ENCODE peak calls at places on chromosomes 3 and 15, in five cellular contexts. B, V, L, O and H are unnamed samples.

GRCh38 chr15:101651753-101652097 is 456 bp downstream of the TM2D3 start:
- DNase-seq in B (no peak), O (no peak), L (no peak), V (no peak), H (peak)

GRCh38 chr15:74442604-74443003 is 8.8 kb upstream of the SEMA7A start:
- DNase-seq in B (no peak), O (no peak), L (no peak), V (no peak), H (no peak)

GRCh38 chr15:72706266-72706665 is 20.3 kb downstream of the BBS4 start:
- DNase-seq in O (no peak), L (peak), B (no peak), V (peak), H (peak)

GRCh38 chr15:85501574-85501973 is 121.2 kb downstream of the AKAP13 start:
- DNase-seq in L (no peak), B (no peak), O (no peak), V (no peak), H (no peak)

GRCh38 chr3:183481582-183481981 is 53.2 kb upstream of the MCF2L2 start:
- DNase-seq in V (no peak), O (peak), L (peak), B (no peak), H (no peak)

GRCh38 chr15:65068436-65068835 is 645 bp upstream of the RASL12 start:
- DNase-seq in B (no peak), O (no peak), L (no peak), V (no peak), H (no peak)

GRCh38 chr3:156516284-156516683 is 38.6 kb downstream of the SSR3 start:
- DNase-seq in L (no peak), V (no peak), O (no peak), B (no peak), H (no peak)

GRCh38 chr3:171172070-171172469 is 145.6 kb upstream of the SLC2A2 start:
- DNase-seq in L (no peak), V (no peak), B (no peak), O (peak), H (no peak)

GRCh38 chr3:97291901-97292300 is 472.7 kb upstream of the ARL6 start:
- DNase-seq in B (no peak), V (no peak), L (no peak), O (no peak), H (no peak)

GRCh38 chr3:111616417-111617105 is 21.4 kb upstream of the ZBED2 start:
- DNase-seq in V (no peak), L (peak), O (no peak), B (no peak), H (no peak)

GRCh38 chr15:77838061-77838460 is 205.3 kb upstream of the LINGO1 start:
- DNase-seq in V (no peak), B (no peak), O (no peak), L (no peak), H (no peak)

GRCh38 chr15:83443076-83443847 is 3.9 kb upstream of the SH3GL3 start:
- DNase-seq in L (no peak), V (no peak), B (no peak), O (no peak), H (no peak)

GRCh38 chr3:188796122-188796631 is 375.6 kb upstream of the TPRG1 start:
- DNase-seq in B (no peak), V (peak), L (peak), O (no peak), H (no peak)

GRCh38 chr3:124926426-124927116 is 8.0 kb downstream of the MUC13 start:
- DNase-seq in L (peak), V (no peak), O (no peak), B (no peak), H (no peak)

GRCh38 chr3:14440531-14441239 is 38.3 kb downstream of the SLC6A6 start:
- DNase-seq in O (no peak), V (no peak), B (peak), L (peak), H (peak)

GRCh38 chr3:37603722-37604121 is 258.0 kb upstream of the CTDSPL start:
- DNase-seq in L (no peak), B (no peak), V (no peak), O (no peak), H (peak)

GRCh38 chr3:37556789-37557301 is 304.8 kb upstream of the CTDSPL start:
- DNase-seq in B (no peak), O (no peak), V (no peak), L (no peak), H (no peak)

GRCh38 chr3:117193390-117193789 is 483.8 kb downstream of the TUSC7 start:
- DNase-seq in V (no peak), L (no peak), B (no peak), O (no peak), H (peak)

GRCh38 chr3:138444104-138444503 is 9.7 kb downstream of the ESYT3 start:
- DNase-seq in L (no peak), V (no peak), O (no peak), B (no peak), H (no peak)

GRCh38 chr3:134030382-134030753 is 643 bp upstream of the SLCO2A1 start:
- DNase-seq in B (no peak), O (peak), L (no peak), V (no peak), H (peak)

GRCh38 chr3:134028486-134029255 is 1.1 kb downstream of the SLCO2A1 start:
- DNase-seq in V (no peak), B (no peak), L (no peak), O (peak), H (peak)

GRCh38 chr3:134030801-134031619 is 1.3 kb upstream of the SLCO2A1 start:
- DNase-seq in L (no peak), B (no peak), O (peak), V (no peak), H (no peak)

GRCh38 chr3:134029256-134029733 is 430 bp downstream of the SLCO2A1 start:
- DNase-seq in L (peak), O (no peak), B (no peak), V (peak), H (peak)

DNA sequence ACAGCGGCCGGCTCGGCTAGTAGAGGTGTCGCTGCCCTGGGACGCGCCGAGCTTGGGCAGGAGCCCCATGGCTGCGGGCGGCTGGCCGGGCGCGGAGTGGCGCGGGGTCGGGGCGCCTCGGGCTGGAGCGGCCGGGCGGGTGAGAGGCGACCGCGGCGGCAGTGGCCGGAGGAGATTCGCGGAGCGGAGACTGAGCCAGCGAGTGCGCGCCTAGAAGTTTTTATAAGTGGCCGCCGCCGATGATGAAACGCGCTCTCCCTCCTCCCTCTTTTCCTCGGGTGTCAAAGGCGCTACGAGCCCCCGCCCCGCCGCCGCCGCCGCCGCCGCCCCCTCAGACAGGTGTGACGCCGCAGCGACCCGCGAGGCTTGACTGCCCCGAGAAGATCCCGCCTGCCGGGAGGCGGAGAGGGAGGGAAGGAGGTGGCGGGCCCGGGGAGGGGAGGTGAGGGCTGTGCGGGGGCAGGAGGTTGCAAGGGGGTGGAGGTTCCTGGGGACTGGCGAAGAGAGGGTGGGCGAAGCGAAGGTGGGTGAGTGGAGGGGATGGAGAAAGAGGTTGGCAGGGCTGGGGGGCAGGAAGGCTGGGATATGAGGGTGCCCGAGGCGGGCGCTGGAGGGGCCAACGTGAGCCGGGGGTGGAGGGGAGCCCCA is at the start of gene SLCO2A1:
- DNase-seq in O (peak), V (peak), L (peak), B (peak), H (peak)
- H2BK120ac ChIP-seq in O (no peak), V (no peak), L (peak), B (no peak), H (no peak)

GRCh38 chr3:53346922-53347260 is 452 bp downstream of the DCP1A start:
- DNase-seq in O (no peak), L (no peak), V (no peak), B (no peak), H (no peak)
- H2BK5ac ChIP-seq in O (peak), L (peak), V (no peak), B (peak), H (peak)

GRCh38 chr3:126306397-126306796 is 50.8 kb downstream of the KLF15 start:
- DNase-seq in V (no peak), B (no peak), O (no peak), L (no peak), H (no peak)

GRCh38 chr3:126308394-126309125 is 48.6 kb downstream of the KLF15 start:
- DNase-seq in B (no peak), V (no peak), O (no peak), L (no peak), H (no peak)

GRCh38 chr3:126309162-126309561 is 48.0 kb downstream of the KLF15 start:
- DNase-seq in O (no peak), B (no peak), L (no peak), V (no peak), H (no peak)

GRCh38 chr3:126307083-126307482 is 50.1 kb downstream of the KLF15 start:
- DNase-seq in V (no peak), L (no peak), O (no peak), B (no peak), H (no peak)

DNA sequence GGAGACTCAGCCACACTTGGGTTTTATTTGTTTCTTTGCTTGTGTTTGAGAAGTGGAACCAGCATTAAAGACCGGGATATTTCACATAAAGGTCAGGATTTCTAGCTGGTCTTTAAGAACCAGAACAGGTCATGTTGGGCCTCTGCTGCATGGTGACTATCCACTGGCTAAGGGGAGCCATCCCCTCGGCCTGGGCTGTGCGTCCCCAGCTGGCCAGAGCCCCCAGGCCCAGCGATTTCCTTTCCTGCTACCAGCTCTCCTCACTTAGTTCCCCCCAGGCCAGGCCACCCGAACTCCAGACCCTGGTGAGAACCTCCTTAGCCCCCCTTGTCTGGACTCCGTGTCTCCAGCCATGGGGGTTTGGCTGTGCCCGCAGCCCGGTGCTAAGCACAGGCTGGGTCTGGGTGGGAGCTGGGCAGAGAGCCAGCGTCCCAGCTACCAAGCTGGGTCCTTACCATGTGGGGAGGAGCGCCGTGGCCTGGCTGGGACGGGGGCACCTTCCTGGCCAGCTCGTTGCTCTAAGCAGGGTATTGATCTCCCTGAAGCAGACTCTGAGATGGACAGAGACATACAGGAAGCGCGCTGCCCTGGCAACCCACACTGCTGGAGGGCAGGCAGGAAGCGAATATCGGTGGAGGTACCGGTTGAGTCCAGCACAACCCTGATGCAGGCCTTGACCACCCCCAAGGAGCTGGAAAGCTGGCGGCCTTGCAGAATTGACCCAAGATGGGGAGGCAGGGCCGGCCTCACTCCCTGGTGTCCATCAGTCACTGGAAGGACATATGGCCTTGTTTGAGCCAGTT is 49.4 kb downstream of the KLF15 start:
- DNase-seq in V (no peak), L (no peak), O (no peak), B (no peak), H (no peak)
- H3K4me3 ChIP-seq in V (no peak), L (no peak), O (no peak), B (no peak), H (no peak)

GRCh38 chr15:41952003-41952563 is 20.3 kb downstream of the EHD4 start:
- DNase-seq in L (no peak), B (no peak), O (no peak), V (no peak), H (no peak)
- H2BK120ac ChIP-seq in L (no peak), B (no peak), O (no peak), V (no peak), H (no peak)

DNA sequence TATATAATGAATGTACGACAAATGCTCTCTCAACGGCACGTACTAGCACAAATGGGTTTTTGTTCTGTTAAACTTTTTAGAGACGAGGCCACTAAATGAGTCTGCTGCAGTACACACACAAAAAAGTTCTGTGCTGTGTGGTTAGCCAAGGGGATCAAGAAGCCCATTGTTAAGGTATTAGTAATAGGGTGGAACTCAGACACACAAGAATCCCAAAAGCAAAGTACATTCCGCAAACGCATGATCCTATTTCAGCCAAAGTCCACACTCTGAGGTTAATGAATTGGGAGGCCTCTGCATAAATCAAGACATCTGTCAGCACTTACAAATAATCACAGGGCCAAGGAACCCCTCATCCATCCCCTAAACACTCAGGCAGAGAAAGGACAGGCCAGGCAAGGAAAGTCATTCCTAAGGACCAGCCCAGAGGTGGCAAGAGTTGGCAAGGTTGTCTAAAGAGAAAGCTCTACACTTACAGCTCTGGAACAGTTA is 12.1 kb downstream of the OSBPL10 start:
- DNase-seq in L (peak), O (no peak), B (peak), V (peak), H (peak)
- H2BK5ac ChIP-seq in L (peak), O (peak), B (no peak), V (peak), H (no peak)

GRCh38 chr3:20652249-20652648 is 466.2 kb upstream of the SGO1 start:
- DNase-seq in L (no peak), V (no peak), B (no peak), O (no peak), H (no peak)

GRCh38 chr3:20645340-20645739 is 459.3 kb upstream of the SGO1 start:
- DNase-seq in L (peak), V (no peak), B (no peak), O (no peak), H (no peak)

GRCh38 chr3:20646425-20646824 is 460.4 kb upstream of the SGO1 start:
- DNase-seq in B (no peak), V (no peak), L (no peak), O (no peak), H (no peak)

GRCh38 chr3:20648921-20649381 is 462.9 kb upstream of the SGO1 start:
- DNase-seq in O (no peak), V (no peak), B (no peak), L (peak), H (no peak)

GRCh38 chr3:20648294-20648693 is 462.3 kb upstream of the SGO1 start:
- DNase-seq in L (peak), V (peak), O (no peak), B (no peak), H (no peak)
- H3K4me3 ChIP-seq in L (no peak), V (no peak), O (no peak), B (no peak), H (no peak)

GRCh38 chr15:92809880-92810361 is 90.2 kb upstream of the CHD2 start:
- DNase-seq in L (peak), B (no peak), O (no peak), V (peak), H (peak)
- H2BK120ac ChIP-seq in L (peak), B (no peak), O (peak), V (no peak), H (peak)

GRCh38 chr3:53675022-53675697 is 171.1 kb downstream of the CHDH start:
- DNase-seq in V (no peak), O (no peak), B (no peak), L (no peak), H (no peak)
- H2BK5ac ChIP-seq in V (no peak), O (no peak), B (no peak), L (no peak), H (no peak)

DNA sequence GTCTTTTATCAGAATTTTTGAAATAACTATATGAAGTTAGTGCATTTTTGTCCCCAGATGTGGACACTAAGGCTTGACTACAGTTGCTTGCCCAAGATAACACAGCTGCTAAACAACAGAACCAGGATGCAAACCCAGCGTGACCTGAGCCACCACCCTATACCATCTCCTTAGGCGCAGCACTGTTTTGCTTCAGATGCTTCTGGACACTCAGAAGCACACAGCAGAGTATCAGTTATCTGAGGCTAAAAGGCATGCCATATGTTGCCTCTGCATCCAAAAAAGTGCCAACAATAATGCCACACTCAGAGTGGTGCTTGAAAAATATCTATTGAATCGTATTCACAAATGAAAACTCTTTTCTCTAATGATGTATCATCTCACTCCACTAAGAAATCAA is 24.5 kb downstream of the KCNMB2 start:
- DNase-seq in B (no peak), L (no peak), O (no peak), V (no peak), H (no peak)
- H3K4me3 ChIP-seq in B (no peak), L (no peak), O (no peak), V (no peak), H (no peak)